ENCODE peak calls at places on chromosomes 7 and 10, in four cellular contexts. One of them, this sample, is unnamed.

GRCh38 chr7:139851770-139852481 is 22.9 kb downstream of the TBXAS1 start:
- DNase-seq in HepG2: no peak
- DNase-seq in K562: no peak
- DNase-seq in GM12878: no peak
- DNase-seq in this sample: no peak

GRCh38 chr7:10685040-10685439 is 288.6 kb upstream of the PHF14 start:
- DNase-seq in HepG2: no peak
- DNase-seq in K562: no peak
- DNase-seq in GM12878: no peak
- DNase-seq in this sample: no peak

GRCh38 chr10:132388901-132389630 is 7.9 kb upstream of the PWWP2B start:
- DNase-seq in HepG2: no peak
- DNase-seq in K562: no peak
- DNase-seq in GM12878: no peak
- DNase-seq in this sample: no peak

GRCh38 chr7:46811529-46811928 is 770.4 kb downstream of the TNS3 start:
- DNase-seq in HepG2: no peak
- DNase-seq in K562: no peak
- DNase-seq in GM12878: no peak
- DNase-seq in this sample: no peak

GRCh38 chr10:132545659-132546367 is 8.2 kb downstream of the INPP5A start:
- DNase-seq in HepG2: no peak
- DNase-seq in K562: no peak
- DNase-seq in GM12878: no peak
- DNase-seq in this sample: no peak

GRCh38 chr7:17444151-17444550 is 145.7 kb downstream of the AHR start:
- DNase-seq in HepG2: no peak
- DNase-seq in K562: no peak
- DNase-seq in GM12878: no peak
- DNase-seq in this sample: no peak

GRCh38 chr10:99809931-99810615 is 27.6 kb downstream of the ABCC2 start:
- DNase-seq in HepG2: no peak
- DNase-seq in K562: no peak
- DNase-seq in GM12878: no peak
- DNase-seq in this sample: no peak

GRCh38 chr10:132836832-132837540 is 51.0 kb upstream of the NKX6-2 start:
- DNase-seq in HepG2: peak; percentile 30
- DNase-seq in K562: peak; percentile 83
- DNase-seq in GM12878: no peak
- DNase-seq in this sample: peak; percentile 17

GRCh38 chr10:59563506-59563905 is 146.1 kb downstream of the SLC16A9 start:
- DNase-seq in HepG2: no peak
- DNase-seq in K562: no peak
- DNase-seq in GM12878: no peak
- DNase-seq in this sample: no peak

GRCh38 chr7:148185050-148185449 is 405.5 kb upstream of the C7orf33 start:
- DNase-seq in HepG2: no peak
- DNase-seq in K562: no peak
- DNase-seq in GM12878: no peak
- DNase-seq in this sample: no peak

GRCh38 chr10:114045738-114046458 is 2.2 kb downstream of the ADRB1 start:
- DNase-seq in HepG2: no peak
- DNase-seq in K562: no peak
- DNase-seq in GM12878: no peak
- DNase-seq in this sample: no peak

GRCh38 chr10:2674451-2674850 is 392.9 kb upstream of the PFKP start:
- DNase-seq in HepG2: no peak
- DNase-seq in K562: no peak
- DNase-seq in GM12878: no peak
- DNase-seq in this sample: no peak

GRCh38 chr7:16421333-16422099 is at the start of gene CRPPA:
- DNase-seq in HepG2: peak; percentile 34
- DNase-seq in K562: peak; percentile 34
- DNase-seq in GM12878: no peak
- DNase-seq in this sample: no peak

GRCh38 chr10:92404592-92404991 is 113.6 kb downstream of the MARCHF5 start:
- DNase-seq in HepG2: no peak
- DNase-seq in K562: no peak
- DNase-seq in GM12878: no peak
- DNase-seq in this sample: no peak

DNA sequence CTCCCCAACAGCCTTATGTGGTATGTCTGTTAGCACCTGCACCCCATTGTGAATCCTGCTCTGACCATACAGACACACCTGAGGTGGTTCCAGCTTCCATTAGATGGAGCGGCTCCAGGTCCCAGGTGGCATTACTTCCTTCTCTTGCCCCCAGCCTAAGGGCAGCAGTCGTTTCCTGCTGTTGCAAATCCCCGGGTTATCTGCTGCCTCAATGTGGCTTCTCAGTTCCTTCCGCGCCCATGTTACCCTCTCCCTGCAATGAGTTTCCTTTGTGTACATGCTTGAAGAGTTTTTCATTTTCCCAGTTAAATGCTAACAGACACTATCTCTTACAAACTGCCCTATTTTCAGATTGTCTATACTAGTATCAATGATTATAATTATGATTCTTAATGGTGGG is 62.8 kb upstream of the PRKCQ start:
- DNase-seq in HepG2: no peak
- DNase-seq in K562: no peak
- DNase-seq in GM12878: no peak
- DNase-seq in this sample: no peak
- TF ChIP-seq ATF3 in HepG2: no peak
- TF ChIP-seq ATF3 in K562: no peak
- TF ChIP-seq ATF3 in GM12878: no peak
- TF ChIP-seq ATF3 in this sample: no peak

DNA sequence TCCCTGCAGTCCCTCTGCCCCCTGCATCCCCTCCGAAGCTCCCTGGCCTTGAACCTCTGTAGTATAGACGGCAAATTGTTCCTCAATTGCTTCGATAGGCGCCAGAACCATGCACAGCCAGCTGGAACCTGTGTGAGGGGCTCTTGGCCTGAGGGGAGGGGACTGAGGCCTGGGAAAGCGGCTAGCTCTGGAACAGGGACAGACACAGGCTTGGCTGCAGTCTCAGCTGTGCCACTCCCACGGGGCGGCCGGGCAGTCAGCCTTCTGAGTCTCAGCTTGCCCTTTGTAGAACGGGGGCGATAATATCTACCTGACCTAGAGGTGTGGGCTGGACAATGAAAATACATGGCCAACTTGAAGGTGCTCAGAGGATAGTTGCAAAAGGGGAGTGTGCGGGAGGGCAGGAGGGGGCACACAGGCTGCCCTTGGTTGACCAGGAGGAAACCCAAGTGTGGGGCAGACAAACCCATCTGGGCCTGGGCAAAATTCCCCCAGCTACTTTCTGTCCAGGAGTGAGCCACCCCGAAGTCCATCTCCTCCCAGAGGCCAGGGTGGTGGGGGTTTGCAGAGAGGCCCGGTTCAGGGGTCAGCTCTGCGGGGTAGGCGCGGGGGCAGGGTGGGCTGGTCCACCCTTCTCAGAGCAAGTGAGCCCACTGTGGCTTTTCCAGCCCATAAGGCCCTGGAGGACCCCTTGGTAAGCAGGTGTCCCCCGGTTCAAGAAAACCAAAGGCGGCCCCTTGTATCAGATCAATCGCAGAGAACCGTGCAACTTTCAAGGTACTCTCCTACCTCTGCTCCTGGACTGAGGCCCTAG is 4.6 kb downstream of the CRYGN start:
- DNase-seq in HepG2: no peak
- DNase-seq in K562: no peak
- DNase-seq in GM12878: no peak
- DNase-seq in this sample: no peak
- TF ChIP-seq CREB1 in HepG2: no peak
- TF ChIP-seq CREB1 in K562: no peak
- TF ChIP-seq CREB1 in GM12878: no peak
- TF ChIP-seq CREB1 in this sample: no peak

DNA sequence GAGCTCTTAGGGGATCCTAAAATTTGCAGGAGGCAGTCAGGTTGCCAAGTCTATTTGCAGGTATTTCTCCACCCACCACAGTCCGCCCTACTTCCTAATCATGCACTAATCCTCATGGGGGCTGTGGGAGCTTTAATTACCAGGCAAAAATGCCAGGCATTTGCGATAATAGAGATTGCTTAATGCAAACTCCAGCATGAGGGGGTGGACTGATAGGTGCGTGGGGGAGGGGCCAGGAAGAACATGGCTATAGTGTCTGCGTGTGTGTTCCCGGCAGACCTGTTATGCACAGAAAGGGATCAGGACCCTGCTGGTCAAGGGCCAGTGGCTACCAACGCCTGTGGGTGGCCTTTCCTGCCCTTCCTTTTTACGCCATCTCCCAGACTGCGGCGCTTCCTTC is 15.6 kb upstream of the AQP1 start:
- DNase-seq in HepG2: no peak
- DNase-seq in K562: peak; percentile 47
- DNase-seq in GM12878: no peak
- DNase-seq in this sample: no peak
- H3K27me3 ChIP-seq in HepG2: no peaks in the 10 kb centered on the region
- H3K27me3 ChIP-seq in K562: no peaks in the 10 kb centered on the region
- H3K27me3 ChIP-seq in GM12878: no peaks in the 10 kb centered on the region
- H3K27me3 ChIP-seq in this sample: no peaks in the 10 kb centered on the region

DNA sequence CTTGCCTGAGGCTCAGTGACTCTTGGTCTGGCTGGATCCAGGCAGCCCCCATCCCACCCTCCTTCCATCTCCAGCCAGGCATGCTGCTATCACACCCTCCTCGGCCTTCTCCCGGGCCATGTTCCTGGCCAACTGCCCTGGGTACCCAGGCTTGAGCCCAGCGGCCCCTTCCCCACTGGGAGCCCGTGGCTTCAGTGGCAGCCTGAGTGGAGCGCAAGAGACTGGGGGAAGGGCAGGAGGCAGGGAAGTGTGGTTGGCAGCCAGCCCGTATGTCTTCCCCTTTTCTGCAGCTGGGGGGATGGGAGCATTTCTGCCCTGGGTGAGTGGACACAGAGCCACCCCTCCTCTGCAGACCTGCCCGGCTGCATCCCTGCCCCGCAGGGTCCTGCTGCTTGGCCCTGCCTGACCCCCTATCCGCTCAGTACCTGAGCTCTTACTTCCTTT is 148.5 kb downstream of the ARHGAP22 start:
- DNase-seq in HepG2: no peak
- DNase-seq in K562: peak; percentile 68
- DNase-seq in GM12878: no peak
- DNase-seq in this sample: peak; percentile 46
- TF ChIP-seq ATF3 in HepG2: no peak
- TF ChIP-seq ATF3 in K562: no peak
- TF ChIP-seq ATF3 in GM12878: no peak
- TF ChIP-seq ATF3 in this sample: no peak

GRCh38 chr7:112019932-112020331 is 186.3 kb downstream of the DOCK4 start:
- DNase-seq in HepG2: peak; percentile 40
- DNase-seq in K562: no peak
- DNase-seq in GM12878: no peak
- DNase-seq in this sample: no peak
- TF ChIP-seq CREB1 in HepG2: no peak
- TF ChIP-seq CREB1 in K562: no peak
- TF ChIP-seq CREB1 in GM12878: no peak
- TF ChIP-seq CREB1 in this sample: no peak

DNA sequence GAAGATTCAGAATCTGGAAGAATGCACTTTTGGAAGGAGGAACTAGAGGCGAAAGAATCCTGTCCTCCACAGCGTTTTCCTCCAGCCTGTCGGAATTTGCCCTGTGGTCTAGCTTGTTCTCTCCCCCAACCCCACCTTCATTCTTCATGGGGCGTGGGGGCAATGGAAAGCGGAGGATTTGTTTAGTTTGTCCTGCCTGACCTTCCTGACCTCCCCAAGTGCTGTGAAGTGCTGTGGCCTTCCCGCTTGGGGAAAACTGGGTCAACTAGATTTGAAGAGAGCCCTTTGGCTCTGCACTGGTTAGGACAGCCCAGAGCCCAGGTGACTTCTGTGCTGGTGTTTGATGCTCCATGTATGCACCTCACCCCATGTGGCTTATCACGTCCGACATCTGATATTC is 49.1 kb downstream of the GATA3 start:
- DNase-seq in HepG2: no peak
- DNase-seq in K562: no peak
- DNase-seq in GM12878: no peak
- DNase-seq in this sample: no peak
- H3K27me3 ChIP-seq in HepG2: peaks cover 30% of the 10 kb centered on the region
- H3K27me3 ChIP-seq in K562: no peaks in the 10 kb centered on the region
- H3K27me3 ChIP-seq in GM12878: no peaks in the 10 kb centered on the region
- H3K27me3 ChIP-seq in this sample: no peaks in the 10 kb centered on the region

DNA sequence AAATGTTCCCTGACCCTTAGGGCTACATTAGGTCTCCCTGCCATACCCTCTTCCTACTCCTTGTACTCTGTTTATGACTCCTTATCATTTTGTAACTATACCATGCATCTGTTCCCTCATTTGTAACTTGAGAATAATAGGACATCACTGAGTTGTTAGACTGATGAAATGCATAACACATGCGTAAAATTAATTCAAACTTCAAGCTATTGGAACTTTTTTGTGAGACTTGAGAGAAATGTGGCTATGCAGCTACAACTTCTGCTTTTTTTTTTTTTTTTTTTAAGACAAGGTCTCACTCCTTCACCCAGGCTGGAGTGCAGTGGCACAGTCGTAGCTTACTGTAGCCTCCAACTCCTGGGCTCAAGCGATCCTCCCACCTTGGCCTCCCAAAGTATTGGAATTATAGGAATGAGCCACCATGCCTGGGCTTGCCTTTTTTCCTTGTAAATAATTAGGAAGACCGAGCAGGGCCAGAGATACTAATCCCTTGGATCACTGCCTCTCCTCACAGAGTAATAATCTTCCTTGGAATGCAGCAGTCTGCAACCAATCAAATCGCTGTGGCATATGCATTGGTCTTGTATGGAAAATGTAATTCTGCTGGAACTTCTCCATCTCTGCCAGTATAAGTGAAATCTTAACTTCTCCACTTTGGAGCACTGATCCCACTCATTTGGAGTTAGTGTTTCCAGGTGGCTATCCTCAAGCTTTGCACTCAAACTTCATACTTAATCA is 2.0 kb upstream of the PANK1 start:
- DNase-seq in HepG2: no peak
- DNase-seq in K562: no peak
- DNase-seq in GM12878: no peak
- DNase-seq in this sample: no peak
- TF ChIP-seq ATF3 in HepG2: no peak
- TF ChIP-seq ATF3 in K562: no peak
- TF ChIP-seq ATF3 in GM12878: no peak
- TF ChIP-seq ATF3 in this sample: no peak

GRCh38 chr7:90999989-91000979 is 263.9 kb upstream of the FZD1 start:
- DNase-seq in HepG2: no peak
- DNase-seq in K562: no peak
- DNase-seq in GM12878: no peak
- DNase-seq in this sample: no peak
- TF ChIP-seq CREB1 in HepG2: no peak
- TF ChIP-seq CREB1 in K562: no peak
- TF ChIP-seq CREB1 in GM12878: no peak
- TF ChIP-seq CREB1 in this sample: no peak

DNA sequence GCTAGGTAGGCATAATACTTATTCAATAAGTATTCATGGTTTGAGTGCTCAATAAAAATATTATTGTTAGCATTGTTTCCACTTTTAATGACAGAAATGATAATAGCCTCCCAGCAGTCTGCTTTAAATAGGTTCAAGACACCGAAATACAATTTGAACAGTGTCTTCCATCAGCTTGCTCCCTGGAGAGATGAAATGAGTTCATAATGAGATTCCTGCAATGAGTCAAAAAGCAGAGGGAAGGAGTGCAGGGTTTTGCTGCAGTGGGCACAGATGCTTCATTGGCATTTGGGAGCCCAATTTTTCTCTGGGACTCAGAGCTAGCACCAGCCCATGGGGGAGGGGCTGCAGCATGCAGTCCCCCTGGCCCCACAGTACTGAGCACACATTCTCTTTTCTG is 32.6 kb upstream of the CHCHD3 start:
- DNase-seq in HepG2: no peak
- DNase-seq in K562: no peak
- DNase-seq in GM12878: no peak
- DNase-seq in this sample: no peak
- H3K27me3 ChIP-seq in HepG2: peaks cover 40% of the 10 kb centered on the region
- H3K27me3 ChIP-seq in K562: peaks cover 38% of the 10 kb centered on the region
- H3K27me3 ChIP-seq in GM12878: no peaks in the 10 kb centered on the region
- H3K27me3 ChIP-seq in this sample: no peaks in the 10 kb centered on the region

GRCh38 chr7:963236-964078 is 9.0 kb upstream of the ADAP1 start:
- DNase-seq in HepG2: no peak
- DNase-seq in K562: peak; percentile 34
- DNase-seq in GM12878: no peak
- DNase-seq in this sample: no peak
- TF ChIP-seq ATF3 in HepG2: no peak
- TF ChIP-seq ATF3 in K562: no peak
- TF ChIP-seq ATF3 in GM12878: no peak
- TF ChIP-seq ATF3 in this sample: no peak